ENCODE peak calls at places on chromosomes 6 and 20, in ten cellular contexts. F is GM18507; J is A172; K is fibroblast of lung; C is ascending aorta; W is activated CD8-positive, alpha-beta T cell treated with anti-CD3 and anti-CD28 coated beads for 36 hours; X is gastrocnemius medialis; M is heart left ventricle; Q is ACHN; P is midbrain. E is an unnamed sample.

GRCh38 chr6:162907876-162908481 is 180.2 kb downstream of the PACRG start:
- DNase-seq in F (no peak), J (no peak), K (peak; percentile 86), C (no peak), W (no peak), X (no peak), M (no peak), Q (peak; percentile 39), P (no peak), E (no peak)

GRCh38 chr6:15503346-15503680 is 159.5 kb downstream of the DTNBP1 start:
- DNase-seq in F (no peak), J (no peak), K (no peak), C (no peak), W (no peak), X (peak; percentile 17), M (no peak), Q (no peak), P (no peak), E (no peak)

GRCh38 chr6:14316911-14317535 is 199.5 kb downstream of the CD83 start:
- DNase-seq in F (no peak), J (no peak), K (peak; percentile 10), C (no peak), W (peak; percentile 30), X (no peak), M (no peak), Q (no peak), P (no peak), E (peak; percentile 14)

GRCh38 chr6:126716826-126717514 is 377.1 kb downstream of the CENPW start:
- DNase-seq in F (no peak), J (peak; percentile 26), K (no peak), C (no peak), W (no peak), X (peak; percentile 30), M (no peak), Q (no peak), P (no peak), E (no peak)

GRCh38 chr6:28090902-28091586 is 10.7 kb downstream of the ZNF165 start:
- DNase-seq in F (no peak), J (no peak), K (peak; percentile 22), C (no peak), W (no peak), X (no peak), M (peak; percentile 45), Q (no peak), P (no peak), E (no peak)

GRCh38 chr20:59314872-59315500 is 14.6 kb downstream of the EDN3 start:
- DNase-seq in F (no peak), J (no peak), K (no peak), C (no peak), W (no peak), X (no peak), M (no peak), Q (no peak), P (no peak), E (no peak)

GRCh38 chr6:135256866-135257265 is 75.8 kb downstream of the MYB start:
- DNase-seq in F (no peak), J (no peak), K (no peak), C (no peak), W (no peak), X (no peak), M (no peak), Q (no peak), P (no peak), E (no peak)

GRCh38 chr6:18327621-18328548 is 59.3 kb upstream of the RNF144B start:
- DNase-seq in F (no peak), J (no peak), K (no peak), C (no peak), W (no peak), X (no peak), M (peak; percentile 66), Q (no peak), P (no peak), E (no peak)

GRCh38 chr20:46992640-46993035 is 98.0 kb downstream of the EYA2 start:
- DNase-seq in F (no peak), J (no peak), K (no peak), C (no peak), W (no peak), X (no peak), M (no peak), Q (no peak), P (no peak), E (no peak)

GRCh38 chr6:10759312-10759839 is 11.8 kb downstream of the TMEM14B start:
- DNase-seq in F (peak; percentile 23), J (peak; percentile 97), K (peak; percentile 77), C (no peak), W (no peak), X (no peak), M (no peak), Q (peak; percentile 95), P (peak; percentile 20), E (no peak)

GRCh38 chr6:110874880-110875547 is 429 bp downstream of the AMD1 start:
- DNase-seq in F (no peak), J (no peak), K (no peak), C (no peak), W (peak; percentile 52), X (no peak), M (no peak), Q (peak; percentile 34), P (peak; percentile 31), E (no peak)

GRCh38 chr20:38049800-38050199 is 16.3 kb downstream of the RPRD1B start:
- DNase-seq in F (no peak), J (peak; percentile 80), K (peak; percentile 48), C (no peak), W (no peak), X (no peak), M (no peak), Q (peak; percentile 80), P (no peak), E (no peak)

GRCh38 chr6:38822963-38823362 is 107.9 kb downstream of the DNAH8 start:
- DNase-seq in F (no peak), J (no peak), K (no peak), C (no peak), W (no peak), X (no peak), M (no peak), Q (no peak), P (no peak), E (no peak)

GRCh38 chr20:18717062-18717461 is 96.5 kb upstream of the SCP2D1 start:
- DNase-seq in F (no peak), J (no peak), K (no peak), C (no peak), W (no peak), X (no peak), M (no peak), Q (no peak), P (no peak), E (no peak)

GRCh38 chr20:54920491-54920890 is 445.1 kb downstream of the DOK5 start:
- DNase-seq in F (no peak), J (no peak), K (no peak), C (no peak), W (no peak), X (no peak), M (no peak), Q (no peak), P (no peak), E (no peak)

GRCh38 chr6:44245912-44246662 is 814 bp upstream of the HSP90AB1 start:
- DNase-seq in F (no peak), J (peak; percentile 71), K (peak; percentile 85), C (peak; percentile 70), W (peak; percentile 89), X (peak; percentile 89), M (peak; percentile 95), Q (peak; percentile 83), P (peak; percentile 81), E (peak; percentile 93)

GRCh38 chr6:4973972-4974885 is 29.6 kb downstream of the RPP40 start:
- DNase-seq in F (no peak), J (no peak), K (peak; percentile 72), C (no peak), W (no peak), X (peak; percentile 85), M (no peak), Q (no peak), P (no peak), E (no peak)

GRCh38 chr6:127868338-127868737 is 32.5 kb downstream of the THEMIS start:
- DNase-seq in F (no peak), J (no peak), K (no peak), C (no peak), W (no peak), X (no peak), M (no peak), Q (no peak), P (no peak), E (no peak)

GRCh38 chr20:9503530-9504251 is 10.7 kb upstream of the LAMP5 start:
- DNase-seq in F (no peak), J (peak; percentile 72), K (peak; percentile 63), C (no peak), W (no peak), X (no peak), M (no peak), Q (no peak), P (peak; percentile 10), E (no peak)

GRCh38 chr6:88166493-88166900 is 350 bp upstream of the CNR1 start:
- DNase-seq in F (no peak), J (no peak), K (no peak), C (no peak), W (peak; percentile 13), X (no peak), M (no peak), Q (no peak), P (no peak), E (no peak)

GRCh38 chr20:23878787-23879186 is 761 bp downstream of the CST5 start:
- DNase-seq in F (no peak), J (no peak), K (no peak), C (no peak), W (no peak), X (no peak), M (no peak), Q (no peak), P (no peak), E (no peak)

GRCh38 chr6:105263685-105264298 is 84.0 kb upstream of the POPDC3 start:
- DNase-seq in F (no peak), J (peak; percentile 19), K (no peak), C (no peak), W (peak; percentile 12), X (no peak), M (no peak), Q (no peak), P (no peak), E (peak; percentile 5)

GRCh38 chr6:108524528-108525218 is 36.0 kb upstream of the FOXO3 start:
- DNase-seq in F (no peak), J (no peak), K (no peak), C (no peak), W (no peak), X (no peak), M (no peak), Q (no peak), P (no peak), E (no peak)

GRCh38 chr20:3744806-3745685 is 12.6 kb downstream of the HSPA12B start:
- DNase-seq in F (peak; percentile 38), J (peak; percentile 29), K (no peak), C (no peak), W (peak; percentile 86), X (no peak), M (peak; percentile 72), Q (no peak), P (no peak), E (peak; percentile 76)